ENCODE peak calls at places on chromosomes 5 and 9, in five cellular contexts. One of them, this sample, is unnamed.

GRCh38 chr5:1840071-1840547 is 38.9 kb downstream of the NDUFS6 start:
- DNase-seq in foreskin keratinocyte: no peak
- DNase-seq in GM23338: no peak
- DNase-seq in uterus: no peak
- DNase-seq in transverse colon: no peak
- DNase-seq in this sample: no peak

GRCh38 chr9:137353223-137354152 is 51.4 kb upstream of the NRARP start:
- DNase-seq in foreskin keratinocyte: no peak
- DNase-seq in GM23338: no peak
- DNase-seq in uterus: no peak
- DNase-seq in transverse colon: no peak
- DNase-seq in this sample: peak; percentile 59

GRCh38 chr5:38556599-38557308 is at the start of gene LIFR:
- DNase-seq in foreskin keratinocyte: peak; percentile 69
- DNase-seq in GM23338: peak; percentile 87
- DNase-seq in uterus: peak; percentile 80
- DNase-seq in transverse colon: peak; percentile 51
- DNase-seq in this sample: peak; percentile 89

GRCh38 chr5:15249152-15249551 is 250.8 kb upstream of the FBXL7 start:
- DNase-seq in foreskin keratinocyte: peak; percentile 36
- DNase-seq in GM23338: no peak
- DNase-seq in uterus: no peak
- DNase-seq in transverse colon: no peak
- DNase-seq in this sample: no peak

GRCh38 chr5:13385066-13385465 is 559.4 kb downstream of the DNAH5 start:
- DNase-seq in foreskin keratinocyte: no peak
- DNase-seq in GM23338: no peak
- DNase-seq in uterus: no peak
- DNase-seq in transverse colon: no peak
- DNase-seq in this sample: no peak

GRCh38 chr9:104091028-104091590 is 3.0 kb upstream of the SMC2 start:
- DNase-seq in foreskin keratinocyte: no peak
- DNase-seq in GM23338: no peak
- DNase-seq in uterus: no peak
- DNase-seq in transverse colon: no peak
- DNase-seq in this sample: no peak

GRCh38 chr9:93156475-93157008 is 22.5 kb upstream of the NINJ1 start:
- DNase-seq in foreskin keratinocyte: no peak
- DNase-seq in GM23338: no peak
- DNase-seq in uterus: no peak
- DNase-seq in transverse colon: no peak
- DNase-seq in this sample: no peak

GRCh38 chr9:13651969-13652663 is 372.6 kb upstream of the MPDZ start:
- DNase-seq in foreskin keratinocyte: no peak
- DNase-seq in GM23338: no peak
- DNase-seq in uterus: no peak
- DNase-seq in transverse colon: no peak
- DNase-seq in this sample: peak; percentile 28

GRCh38 chr5:141686648-141687416 is 4.8 kb upstream of the ARAP3 start:
- DNase-seq in foreskin keratinocyte: no peak
- DNase-seq in GM23338: peak; percentile 24
- DNase-seq in uterus: no peak
- DNase-seq in transverse colon: no peak
- DNase-seq in this sample: no peak

GRCh38 chr9:84841915-84842314 is 172.4 kb downstream of the NTRK2 start:
- DNase-seq in foreskin keratinocyte: no peak
- DNase-seq in GM23338: no peak
- DNase-seq in uterus: no peak
- DNase-seq in transverse colon: no peak
- DNase-seq in this sample: no peak

GRCh38 chr5:24163091-24163490 is 481.7 kb downstream of the CDH10 start:
- DNase-seq in foreskin keratinocyte: peak; percentile 85
- DNase-seq in GM23338: no peak
- DNase-seq in uterus: no peak
- DNase-seq in transverse colon: no peak
- DNase-seq in this sample: no peak

GRCh38 chr9:99977042-99977792 is 70.8 kb downstream of the STX17 start:
- DNase-seq in foreskin keratinocyte: peak; percentile 35
- DNase-seq in GM23338: no peak
- DNase-seq in uterus: no peak
- DNase-seq in transverse colon: no peak
- DNase-seq in this sample: no peak

GRCh38 chr5:170225326-170226137 is 7.3 kb upstream of the C5orf58 start:
- DNase-seq in foreskin keratinocyte: peak; percentile 43
- DNase-seq in GM23338: peak; percentile 91
- DNase-seq in uterus: peak; percentile 79
- DNase-seq in transverse colon: peak; percentile 65
- DNase-seq in this sample: peak; percentile 64

GRCh38 chr9:123617286-123617685 is 261.3 kb downstream of the CRB2 start:
- DNase-seq in foreskin keratinocyte: no peak
- DNase-seq in GM23338: no peak
- DNase-seq in uterus: no peak
- DNase-seq in transverse colon: no peak
- DNase-seq in this sample: no peak

GRCh38 chr9:121720311-121720991 is 69.0 kb downstream of the DAB2IP start:
- DNase-seq in foreskin keratinocyte: peak; percentile 82
- DNase-seq in GM23338: no peak
- DNase-seq in uterus: no peak
- DNase-seq in transverse colon: peak; percentile 81
- DNase-seq in this sample: no peak

GRCh38 chr5:137629646-137630045 is 106.2 kb downstream of the KLHL3 start:
- DNase-seq in foreskin keratinocyte: peak; percentile 56
- DNase-seq in GM23338: peak; percentile 80
- DNase-seq in uterus: no peak
- DNase-seq in transverse colon: no peak
- DNase-seq in this sample: no peak

GRCh38 chr5:39207628-39208027 is 11.7 kb downstream of the FYB1 start:
- DNase-seq in foreskin keratinocyte: no peak
- DNase-seq in GM23338: no peak
- DNase-seq in uterus: peak; percentile 36
- DNase-seq in transverse colon: no peak
- DNase-seq in this sample: no peak

GRCh38 chr5:54049144-54049543 is 261.2 kb downstream of the ARL15 start:
- DNase-seq in foreskin keratinocyte: no peak
- DNase-seq in GM23338: no peak
- DNase-seq in uterus: no peak
- DNase-seq in transverse colon: no peak
- DNase-seq in this sample: no peak

GRCh38 chr5:139272471-139273321 is 20.8 kb upstream of the MATR3 start:
- DNase-seq in foreskin keratinocyte: peak; percentile 83
- DNase-seq in GM23338: no peak
- DNase-seq in uterus: no peak
- DNase-seq in transverse colon: peak; percentile 85
- DNase-seq in this sample: no peak

GRCh38 chr9:16309350-16310271 is 560.9 kb downstream of the BNC2 start:
- DNase-seq in foreskin keratinocyte: peak; percentile 61
- DNase-seq in GM23338: no peak
- DNase-seq in uterus: peak; percentile 80
- DNase-seq in transverse colon: peak; percentile 17
- DNase-seq in this sample: peak; percentile 41

GRCh38 chr5:98428806-98429205 is 344.7 kb upstream of the RGMB start:
- DNase-seq in foreskin keratinocyte: no peak
- DNase-seq in GM23338: no peak
- DNase-seq in uterus: peak; percentile 19
- DNase-seq in transverse colon: peak; percentile 35
- DNase-seq in this sample: no peak

GRCh38 chr9:30519756-30520155 is 1864.7 kb upstream of the ACO1 start:
- DNase-seq in foreskin keratinocyte: peak; percentile 40
- DNase-seq in GM23338: no peak
- DNase-seq in uterus: no peak
- DNase-seq in transverse colon: no peak
- DNase-seq in this sample: no peak

GRCh38 chr9:128374221-128374675 is 3.1 kb downstream of the URM1 start:
- DNase-seq in foreskin keratinocyte: no peak
- DNase-seq in GM23338: no peak
- DNase-seq in uterus: no peak
- DNase-seq in transverse colon: no peak
- DNase-seq in this sample: no peak

GRCh38 chr5:73290242-73290641 is 117.2 kb downstream of the TMEM174 start:
- DNase-seq in foreskin keratinocyte: no peak
- DNase-seq in GM23338: no peak
- DNase-seq in uterus: no peak
- DNase-seq in transverse colon: no peak
- DNase-seq in this sample: no peak

GRCh38 chr9:95078934-95079333 is 238.6 kb downstream of the FANCC start:
- DNase-seq in foreskin keratinocyte: no peak
- DNase-seq in GM23338: peak; percentile 59
- DNase-seq in uterus: no peak
- DNase-seq in transverse colon: no peak
- DNase-seq in this sample: no peak
- H3K4me1 ChIP-seq in foreskin keratinocyte: no peaks in the 10 kb centered on the region
- H3K4me1 ChIP-seq in GM23338: peaks cover 8% of the 10 kb centered on the region
- H3K4me1 ChIP-seq in uterus: peaks cover 35% of the 10 kb centered on the region
- H3K4me1 ChIP-seq in transverse colon: peaks cover 51% of the 10 kb centered on the region
- H3K4me1 ChIP-seq in this sample: peaks cover 100% of the 10 kb centered on the region

DNA sequence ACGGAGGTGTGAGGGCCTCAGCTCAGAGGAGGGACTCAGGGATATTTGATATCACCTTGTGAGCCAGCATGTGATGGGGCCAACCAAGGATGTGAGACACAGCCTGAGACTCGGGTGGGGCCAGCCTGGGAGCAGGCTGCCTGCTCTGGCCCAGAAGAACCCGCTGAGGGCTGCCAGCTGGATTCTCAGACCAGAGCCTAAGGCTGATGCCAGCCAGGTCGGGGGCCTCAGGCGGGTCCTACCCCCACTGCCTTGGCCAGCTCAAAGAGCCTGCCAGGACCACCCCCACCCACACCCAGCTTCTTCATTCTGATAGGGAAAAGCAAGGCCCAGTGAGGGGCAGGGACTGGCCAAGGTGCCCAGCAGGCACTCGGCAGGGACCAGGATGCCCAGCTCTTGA is 20.3 kb upstream of the DUSP1 start:
- DNase-seq in foreskin keratinocyte: no peak
- DNase-seq in GM23338: no peak
- DNase-seq in uterus: no peak
- DNase-seq in transverse colon: no peak
- DNase-seq in this sample: no peak
- H3K4me1 ChIP-seq in foreskin keratinocyte: no peaks in the 10 kb centered on the region
- H3K4me1 ChIP-seq in GM23338: peaks cover 6% of the 10 kb centered on the region
- H3K4me1 ChIP-seq in uterus: peaks cover 22% of the 10 kb centered on the region
- H3K4me1 ChIP-seq in transverse colon: peaks cover 27% of the 10 kb centered on the region
- H3K4me1 ChIP-seq in this sample: peaks cover 54% of the 10 kb centered on the region

DNA sequence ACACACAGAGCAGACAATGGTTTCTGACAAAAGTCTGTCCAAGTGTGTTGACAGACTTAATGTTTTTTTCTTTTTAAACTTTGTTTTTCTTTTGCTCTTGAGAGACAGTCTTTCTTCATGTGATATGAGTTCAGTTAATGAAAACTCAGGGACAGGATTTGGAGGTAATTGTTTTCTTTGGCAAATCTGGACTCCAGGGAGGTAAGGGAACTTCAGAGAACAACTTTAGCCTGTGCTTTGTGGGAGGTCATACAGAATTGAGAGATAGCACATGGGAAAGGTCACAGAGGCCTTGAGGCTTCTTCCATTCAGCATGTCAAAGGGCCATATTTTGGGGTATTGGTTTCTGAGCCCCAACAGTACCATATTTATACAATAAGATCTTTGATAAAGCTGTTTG is 9.3 kb downstream of the C9orf153 start:
- DNase-seq in foreskin keratinocyte: no peak
- DNase-seq in GM23338: no peak
- DNase-seq in uterus: no peak
- DNase-seq in transverse colon: no peak
- DNase-seq in this sample: no peak
- H3K4me1 ChIP-seq in foreskin keratinocyte: no peaks in the 10 kb centered on the region
- H3K4me1 ChIP-seq in GM23338: peaks cover 4% of the 10 kb centered on the region
- H3K4me1 ChIP-seq in uterus: no peaks in the 10 kb centered on the region
- H3K4me1 ChIP-seq in transverse colon: no peaks in the 10 kb centered on the region
- H3K4me1 ChIP-seq in this sample: no peaks in the 10 kb centered on the region

GRCh38 chr9:27425827-27426716 is 98.0 kb upstream of the IFNK start:
- DNase-seq in foreskin keratinocyte: peak; percentile 75
- DNase-seq in GM23338: no peak
- DNase-seq in uterus: no peak
- DNase-seq in transverse colon: no peak
- DNase-seq in this sample: no peak
- H3K4me1 ChIP-seq in foreskin keratinocyte: peaks cover 74% of the 10 kb centered on the region
- H3K4me1 ChIP-seq in GM23338: peaks cover 35% of the 10 kb centered on the region
- H3K4me1 ChIP-seq in uterus: no peaks in the 10 kb centered on the region
- H3K4me1 ChIP-seq in transverse colon: peaks cover 8% of the 10 kb centered on the region
- H3K4me1 ChIP-seq in this sample: peaks cover 19% of the 10 kb centered on the region